ENCODE peak calls at places on chromosomes 7 and 10, in six cellular contexts. T is tibial artery, P is heart right ventricle, Y is thyroid gland, E is keratinocyte, L is cardiac fibroblast. W is an unnamed sample.

GRCh38 chr10:26468691-26469090 is 30.6 kb downstream of the APBB1IP start:
- DNase-seq in T (no peak), P (no peak), Y (no peak), E (no peak), L (no peak), W (no peak)

GRCh38 chr7:28458732-28459131 is 46.4 kb downstream of the CREB5 start:
- DNase-seq in T (no peak), P (no peak), Y (no peak), E (no peak), L (no peak), W (no peak)

GRCh38 chr10:100793055-100793454 is 47.7 kb downstream of the PAX2 start:
- DNase-seq in T (no peak), P (no peak), Y (no peak), E (no peak), L (no peak), W (no peak)

GRCh38 chr7:30817060-30817770 is 46.0 kb downstream of the MINDY4 start:
- DNase-seq in T (no peak), P (no peak), Y (no peak), E (no peak), L (peak; percentile 43), W (no peak)

GRCh38 chr10:112407696-112408095 is 33.8 kb downstream of the ACSL5 start:
- DNase-seq in T (no peak), P (no peak), Y (no peak), E (no peak), L (no peak), W (no peak)

GRCh38 chr7:5495581-5496375 is 72.1 kb upstream of the TNRC18 start:
- DNase-seq in T (peak; percentile 97), P (peak; percentile 83), Y (no peak), E (no peak), L (no peak), W (no peak)

GRCh38 chr10:124605001-124605370 is 139.2 kb downstream of the FAM53B start:
- DNase-seq in T (no peak), P (no peak), Y (peak; percentile 6), E (no peak), L (no peak), W (no peak)

GRCh38 chr10:17527530-17528146 is 73.2 kb upstream of the ST8SIA6 start:
- DNase-seq in T (no peak), P (no peak), Y (no peak), E (no peak), L (peak; percentile 92), W (no peak)

GRCh38 chr10:129191848-129192247 is 275.2 kb upstream of the MGMT start:
- DNase-seq in T (peak; percentile 68), P (peak; percentile 33), Y (no peak), E (no peak), L (no peak), W (no peak)

GRCh38 chr7:105198223-105198622 is 184.2 kb downstream of the KMT2E start:
- DNase-seq in T (no peak), P (no peak), Y (no peak), E (no peak), L (peak; percentile 90), W (peak; percentile 54)

GRCh38 chr10:132391372-132392020 is 5.5 kb upstream of the PWWP2B start:
- DNase-seq in T (peak; percentile 55), P (no peak), Y (no peak), E (no peak), L (no peak), W (no peak)

DNA sequence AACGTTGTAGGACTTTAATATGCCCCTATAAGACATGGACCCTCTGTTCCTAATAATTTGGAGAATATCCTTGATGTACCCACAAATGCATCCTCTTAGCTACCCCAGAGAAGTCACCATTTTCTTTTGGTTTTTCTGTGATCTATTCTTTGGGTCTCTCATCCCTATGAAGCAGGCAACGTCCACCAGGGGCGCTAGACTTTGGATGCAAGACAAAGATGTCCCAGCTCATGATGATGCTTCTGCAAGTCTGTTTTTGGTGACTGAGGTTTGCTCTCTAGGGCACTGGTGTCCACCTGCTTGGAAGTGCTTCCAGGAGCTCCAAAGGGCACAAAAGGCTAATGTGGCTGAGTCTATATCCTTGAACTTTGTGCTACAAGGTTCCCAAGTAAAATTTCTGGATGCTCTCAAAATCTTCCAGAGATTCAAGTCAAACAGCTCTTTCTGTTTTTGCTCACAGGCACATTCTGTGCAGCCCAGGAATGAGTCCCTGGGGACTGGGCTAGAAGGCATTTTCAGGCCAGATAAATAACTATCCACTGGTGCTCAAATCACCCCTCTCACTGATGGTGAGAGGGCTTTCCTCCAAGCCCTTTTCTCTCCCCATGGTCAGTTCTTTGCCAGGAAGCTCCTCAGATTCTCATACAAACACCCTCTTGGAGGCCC is 166.4 kb downstream of the C7orf25 start:
- DNase-seq in T (no peak), P (peak; percentile 36), Y (peak; percentile 29), E (no peak), L (peak; percentile 58), W (no peak)
- TF ChIP-seq CTCF in T (peak; percentile 17), P (peak; percentile 53), Y (peak; percentile 10), E (peak; percentile 66), L (peak; percentile 73), W (peak; percentile 63)

GRCh38 chr7:45564886-45565455 is 9.2 kb upstream of the ADCY1 start:
- DNase-seq in T (no peak), P (no peak), Y (no peak), E (no peak), L (no peak), W (no peak)
- H3K4me3 ChIP-seq in T (peak overlapping the region; percentile 28), P (peak overlapping the region; percentile 21), Y (no peak overlapping the region), E (no peak overlapping the region), L (no peak overlapping the region), W (no peak overlapping the region)

GRCh38 chr7:158563051-158563450 is 24.6 kb downstream of the PTPRN2 start:
- DNase-seq in T (no peak), P (no peak), Y (no peak), E (no peak), L (no peak), W (no peak)
- TF ChIP-seq CTCF in T (no peak), P (no peak), Y (no peak), E (no peak), L (no peak), W (no peak)

DNA sequence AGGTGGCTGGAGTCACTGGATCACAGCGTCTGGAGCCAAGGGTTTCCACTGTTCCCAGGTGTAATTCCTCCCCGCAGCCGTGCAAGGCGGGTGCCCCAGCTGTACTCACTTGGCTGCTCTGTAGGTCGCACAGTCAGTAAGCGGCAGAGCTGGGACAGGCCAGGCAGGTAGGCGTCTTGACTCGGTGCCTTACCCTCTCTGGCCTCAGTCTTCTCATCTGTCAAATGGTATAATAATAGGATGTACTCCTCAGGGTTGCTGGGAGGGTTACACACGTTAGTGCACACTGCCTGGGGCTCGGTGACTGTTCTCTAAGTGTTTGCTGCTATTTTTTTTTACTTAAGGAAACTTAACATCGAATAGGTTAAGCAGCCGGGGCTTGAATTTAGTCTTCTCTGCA is 27.0 kb downstream of the MYL10 start:
- DNase-seq in T (no peak), P (no peak), Y (no peak), E (no peak), L (no peak), W (no peak)
- H3K4me3 ChIP-seq in T (no peak overlapping the region), P (no peak overlapping the region), Y (no peak overlapping the region), E (no peak overlapping the region), L (no peak overlapping the region), W (no peak overlapping the region)

GRCh38 chr10:88989423-88989822 is 1.2 kb upstream of the FAS start:
- DNase-seq in T (no peak), P (no peak), Y (no peak), E (no peak), L (no peak), W (no peak)

GRCh38 chr10:88991161-88991899 is 732 bp downstream of the FAS start:
- DNase-seq in T (peak; percentile 88), P (peak; percentile 78), Y (peak; percentile 63), E (no peak), L (peak; percentile 75), W (no peak)

GRCh38 chr10:88989824-88990527 is 622 bp upstream of the FAS start:
- DNase-seq in T (no peak), P (no peak), Y (no peak), E (no peak), L (peak; percentile 97), W (peak; percentile 68)

GRCh38 chr10:88991900-88992237 is 1.3 kb downstream of the FAS start:
- DNase-seq in T (no peak), P (no peak), Y (no peak), E (no peak), L (peak; percentile 65), W (no peak)

DNA sequence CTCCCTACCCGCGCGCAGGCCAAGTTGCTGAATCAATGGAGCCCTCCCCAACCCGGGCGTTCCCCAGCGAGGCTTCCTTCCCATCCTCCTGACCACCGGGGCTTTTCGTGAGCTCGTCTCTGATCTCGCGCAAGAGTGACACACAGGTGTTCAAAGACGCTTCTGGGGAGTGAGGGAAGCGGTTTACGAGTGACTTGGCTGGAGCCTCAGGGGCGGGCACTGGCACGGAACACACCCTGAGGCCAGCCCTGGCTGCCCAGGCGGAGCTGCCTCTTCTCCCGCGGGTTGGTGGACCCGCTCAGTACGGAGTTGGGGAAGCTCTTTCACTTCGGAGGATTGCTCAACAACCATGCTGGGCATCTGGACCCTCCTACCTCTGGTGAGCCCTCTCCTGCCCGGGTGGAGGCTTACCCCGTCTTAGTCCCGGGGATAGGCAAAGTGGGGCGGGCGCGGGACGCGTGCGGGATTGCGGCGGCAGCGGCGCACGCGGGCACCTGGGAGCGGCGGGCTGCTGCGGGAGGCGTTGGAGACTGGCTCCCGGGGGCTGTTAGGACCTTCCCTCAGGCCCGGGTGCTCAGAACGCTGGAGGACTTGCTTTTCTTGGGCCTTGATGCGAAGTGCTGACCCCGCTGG is at the start of gene FAS:
- DNase-seq in T (peak; percentile 90), P (peak; percentile 67), Y (peak; percentile 84), E (peak; percentile 63), L (peak; percentile 88), W (no peak)
- TF ChIP-seq CTCF in T (no peak), P (no peak), Y (no peak), E (no peak), L (no peak), W (no peak)

GRCh38 chr7:142790565-142790964 is 19.8 kb downstream of the PRSS2 start:
- DNase-seq in T (no peak), P (no peak), Y (no peak), E (no peak), L (no peak), W (no peak)

GRCh38 chr7:142787034-142787768 is 16.4 kb downstream of the PRSS2 start:
- DNase-seq in T (no peak), P (no peak), Y (no peak), E (no peak), L (no peak), W (no peak)

GRCh38 chr7:142790056-142790455 is 19.3 kb downstream of the PRSS2 start:
- DNase-seq in T (no peak), P (no peak), Y (no peak), E (no peak), L (no peak), W (no peak)

GRCh38 chr7:142787783-142788182 is 17.0 kb downstream of the PRSS2 start:
- DNase-seq in T (no peak), P (no peak), Y (no peak), E (no peak), L (no peak), W (no peak)

GRCh38 chr7:142788303-142789286 is 17.8 kb downstream of the PRSS2 start:
- DNase-seq in T (no peak), P (no peak), Y (no peak), E (no peak), L (no peak), W (no peak)
- H3K4me3 ChIP-seq in T (no peak overlapping the region), P (no peak overlapping the region), Y (no peak overlapping the region), E (no peak overlapping the region), L (no peak overlapping the region), W (no peak overlapping the region)